ENCODE peak calls at places on chromosome 11, in nine cellular contexts. One of them, this sample, is unnamed.

GRCh38 chr11:9210922-9211320 is 54.2 kb downstream of the DENND5A start:
- DNase-seq in brain microvascular endothelial cell: no peak
- DNase-seq in cardiac muscle cell: no peak
- DNase-seq in epithelial cell of esophagus: peak; percentile 73
- DNase-seq in lung: no peak
- DNase-seq in sigmoid colon: no peak
- DNase-seq in AG09309: no peak
- DNase-seq in PC-3: peak; percentile 6
- DNase-seq in right lobe of liver: no peak
- DNase-seq in this sample: no peak

GRCh38 chr11:101321222-101321621 is 191.6 kb upstream of the PGR start:
- DNase-seq in brain microvascular endothelial cell: no peak
- DNase-seq in right lobe of liver: no peak
- DNase-seq in AG09309: no peak
- DNase-seq in lung: peak; percentile 77
- DNase-seq in PC-3: peak; percentile 16
- DNase-seq in cardiac muscle cell: no peak
- DNase-seq in epithelial cell of esophagus: peak; percentile 11
- DNase-seq in sigmoid colon: no peak
- DNase-seq in this sample: no peak

GRCh38 chr11:27041141-27041869 is 690 bp downstream of the BBOX1 start:
- DNase-seq in AG09309: no peak
- DNase-seq in brain microvascular endothelial cell: no peak
- DNase-seq in cardiac muscle cell: no peak
- DNase-seq in epithelial cell of esophagus: peak; percentile 59
- DNase-seq in lung: no peak
- DNase-seq in PC-3: no peak
- DNase-seq in sigmoid colon: no peak
- DNase-seq in right lobe of liver: no peak
- DNase-seq in this sample: no peak

GRCh38 chr11:91947215-91947614 is 277.4 kb upstream of the FAT3 start:
- DNase-seq in sigmoid colon: peak; percentile 62
- DNase-seq in PC-3: peak; percentile 64
- DNase-seq in cardiac muscle cell: no peak
- DNase-seq in epithelial cell of esophagus: peak; percentile 2
- DNase-seq in right lobe of liver: no peak
- DNase-seq in lung: no peak
- DNase-seq in AG09309: no peak
- DNase-seq in brain microvascular endothelial cell: peak; percentile 3
- DNase-seq in this sample: peak; percentile 1

GRCh38 chr11:23903044-23903704 is 593.7 kb upstream of the LUZP2 start:
- DNase-seq in PC-3: peak; percentile 84
- DNase-seq in AG09309: peak; percentile 21
- DNase-seq in sigmoid colon: no peak
- DNase-seq in lung: no peak
- DNase-seq in cardiac muscle cell: no peak
- DNase-seq in right lobe of liver: no peak
- DNase-seq in epithelial cell of esophagus: peak; percentile 59
- DNase-seq in brain microvascular endothelial cell: peak; percentile 95
- DNase-seq in this sample: peak; percentile 84

GRCh38 chr11:86695391-86695790 is 23.0 kb upstream of the ME3 start:
- DNase-seq in right lobe of liver: no peak
- DNase-seq in epithelial cell of esophagus: no peak
- DNase-seq in lung: no peak
- DNase-seq in PC-3: peak; percentile 20
- DNase-seq in cardiac muscle cell: no peak
- DNase-seq in brain microvascular endothelial cell: no peak
- DNase-seq in AG09309: no peak
- DNase-seq in sigmoid colon: no peak
- DNase-seq in this sample: no peak

GRCh38 chr11:116257871-116258270 is 514.9 kb downstream of the BUD13 start:
- DNase-seq in epithelial cell of esophagus: no peak
- DNase-seq in AG09309: no peak
- DNase-seq in right lobe of liver: no peak
- DNase-seq in lung: no peak
- DNase-seq in sigmoid colon: no peak
- DNase-seq in brain microvascular endothelial cell: no peak
- DNase-seq in PC-3: no peak
- DNase-seq in cardiac muscle cell: no peak
- DNase-seq in this sample: no peak

GRCh38 chr11:115924744-115925567 is 420.7 kb upstream of the CADM1 start:
- DNase-seq in epithelial cell of esophagus: no peak
- DNase-seq in cardiac muscle cell: no peak
- DNase-seq in right lobe of liver: no peak
- DNase-seq in AG09309: no peak
- DNase-seq in brain microvascular endothelial cell: no peak
- DNase-seq in sigmoid colon: no peak
- DNase-seq in lung: no peak
- DNase-seq in PC-3: no peak
- DNase-seq in this sample: no peak

GRCh38 chr11:84817998-84818397 is 809.1 kb downstream of the DLG2 start:
- DNase-seq in right lobe of liver: no peak
- DNase-seq in cardiac muscle cell: no peak
- DNase-seq in brain microvascular endothelial cell: peak; percentile 54
- DNase-seq in PC-3: peak; percentile 97
- DNase-seq in AG09309: peak; percentile 21
- DNase-seq in sigmoid colon: no peak
- DNase-seq in epithelial cell of esophagus: peak; percentile 92
- DNase-seq in lung: no peak
- DNase-seq in this sample: no peak

GRCh38 chr11:110160016-110160415 is 66.8 kb downstream of the ZC3H12C start:
- DNase-seq in cardiac muscle cell: no peak
- DNase-seq in AG09309: no peak
- DNase-seq in PC-3: peak; percentile 37
- DNase-seq in lung: no peak
- DNase-seq in right lobe of liver: no peak
- DNase-seq in brain microvascular endothelial cell: peak; percentile 44
- DNase-seq in epithelial cell of esophagus: no peak
- DNase-seq in sigmoid colon: no peak
- DNase-seq in this sample: no peak

GRCh38 chr11:20618083-20618482 is 18.7 kb downstream of the SLC6A5 start:
- DNase-seq in cardiac muscle cell: no peak
- DNase-seq in epithelial cell of esophagus: no peak
- DNase-seq in lung: no peak
- DNase-seq in AG09309: no peak
- DNase-seq in sigmoid colon: no peak
- DNase-seq in right lobe of liver: peak; percentile 57
- DNase-seq in PC-3: no peak
- DNase-seq in brain microvascular endothelial cell: no peak
- DNase-seq in this sample: no peak

GRCh38 chr11:9716275-9717039 is 52.6 kb downstream of the SWAP70 start:
- DNase-seq in brain microvascular endothelial cell: peak; percentile 68
- DNase-seq in epithelial cell of esophagus: peak; percentile 66
- DNase-seq in PC-3: peak; percentile 63
- DNase-seq in right lobe of liver: no peak
- DNase-seq in cardiac muscle cell: no peak
- DNase-seq in AG09309: no peak
- DNase-seq in lung: no peak
- DNase-seq in sigmoid colon: no peak
- DNase-seq in this sample: peak; percentile 14

DNA sequence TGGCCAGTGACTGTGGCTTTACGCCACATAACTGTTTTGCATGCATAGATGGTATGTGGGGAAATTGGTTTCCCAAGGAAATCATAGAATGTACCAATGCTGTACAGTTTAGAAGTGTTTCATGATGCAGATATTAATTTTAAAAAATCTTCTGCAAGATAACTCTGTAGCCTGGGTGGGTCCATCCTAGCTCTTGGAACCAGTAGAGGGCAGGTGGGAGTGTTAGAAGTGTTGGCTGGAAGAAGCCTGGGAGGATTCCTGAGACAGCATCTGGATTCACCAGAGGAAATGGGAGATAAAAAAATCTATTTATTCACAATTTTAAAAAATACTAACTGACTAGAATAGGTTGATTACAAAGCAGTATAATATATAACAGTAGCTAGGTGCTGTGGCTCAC is 139.9 kb upstream of the GRIA4 start:
- DNase-seq in sigmoid colon: no peak
- DNase-seq in right lobe of liver: no peak
- DNase-seq in brain microvascular endothelial cell: no peak
- DNase-seq in cardiac muscle cell: no peak
- DNase-seq in epithelial cell of esophagus: no peak
- DNase-seq in lung: no peak
- DNase-seq in AG09309: no peak
- DNase-seq in PC-3: peak; percentile 23
- DNase-seq in this sample: no peak
- TF ChIP-seq CTCF in sigmoid colon: no peak
- TF ChIP-seq CTCF in right lobe of liver: no peak
- TF ChIP-seq CTCF in brain microvascular endothelial cell: no peak
- TF ChIP-seq CTCF in cardiac muscle cell: no peak
- TF ChIP-seq CTCF in epithelial cell of esophagus: no peak
- TF ChIP-seq CTCF in lung: no peak
- TF ChIP-seq CTCF in AG09309: no peak
- TF ChIP-seq CTCF in PC-3: peak; percentile 30
- TF ChIP-seq CTCF in this sample: no peak

DNA sequence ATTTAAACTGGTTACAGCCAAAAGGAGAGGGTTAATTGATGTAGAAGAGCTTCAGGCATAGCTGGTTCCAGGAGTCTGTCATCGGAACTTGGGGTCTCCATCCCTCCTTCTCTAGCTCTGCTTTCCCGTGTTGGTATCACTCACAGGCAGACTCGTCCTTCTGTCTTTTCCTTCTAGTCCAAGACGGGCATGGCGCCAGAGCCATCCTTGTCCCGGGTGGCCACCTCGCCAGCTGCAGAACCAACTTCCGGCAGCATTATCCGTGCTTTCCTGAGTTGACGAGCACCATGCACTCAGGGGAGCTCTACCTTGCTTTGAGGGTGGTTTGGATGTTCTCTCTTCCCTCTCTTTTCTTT is 14.7 kb downstream of the LINC01488 start:
- DNase-seq in lung: no peak
- DNase-seq in cardiac muscle cell: no peak
- DNase-seq in PC-3: no peak
- DNase-seq in AG09309: no peak
- DNase-seq in epithelial cell of esophagus: no peak
- DNase-seq in brain microvascular endothelial cell: no peak
- DNase-seq in sigmoid colon: no peak
- DNase-seq in right lobe of liver: no peak
- DNase-seq in this sample: no peak
- H3K4me3 ChIP-seq in lung: no peak overlapping the region
- H3K4me3 ChIP-seq in cardiac muscle cell: no peak overlapping the region
- H3K4me3 ChIP-seq in PC-3: no peak overlapping the region
- H3K4me3 ChIP-seq in AG09309: no peak overlapping the region
- H3K4me3 ChIP-seq in epithelial cell of esophagus: no peak overlapping the region
- H3K4me3 ChIP-seq in brain microvascular endothelial cell: no peak overlapping the region
- H3K4me3 ChIP-seq in sigmoid colon: no peak overlapping the region
- H3K4me3 ChIP-seq in right lobe of liver: no peak overlapping the region
- H3K4me3 ChIP-seq in this sample: no peak overlapping the region

DNA sequence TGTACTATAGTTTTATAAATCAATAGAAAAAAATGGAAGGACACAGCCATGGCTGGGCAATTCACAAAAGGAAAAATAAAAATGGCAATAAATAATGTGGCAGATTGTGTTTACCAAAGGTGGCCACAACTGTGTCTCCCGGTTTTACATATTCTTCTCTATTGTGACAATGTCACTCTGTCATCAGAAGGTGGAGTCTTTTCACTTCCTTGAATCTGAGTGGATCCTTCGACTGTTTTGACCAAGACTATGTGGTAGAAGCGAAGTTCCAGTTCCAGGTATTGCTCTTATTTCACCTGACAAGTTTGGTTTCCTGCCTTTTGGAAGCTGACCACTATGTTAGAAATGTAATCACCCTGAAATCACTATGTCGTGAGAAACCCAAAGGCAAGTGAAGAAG is 31.0 kb upstream of the HSD17B12 start:
- DNase-seq in right lobe of liver: no peak
- DNase-seq in PC-3: no peak
- DNase-seq in lung: no peak
- DNase-seq in cardiac muscle cell: no peak
- DNase-seq in epithelial cell of esophagus: no peak
- DNase-seq in brain microvascular endothelial cell: no peak
- DNase-seq in sigmoid colon: no peak
- DNase-seq in AG09309: no peak
- DNase-seq in this sample: no peak
- TF ChIP-seq CTCF in right lobe of liver: no peak
- TF ChIP-seq CTCF in PC-3: no peak
- TF ChIP-seq CTCF in lung: no peak
- TF ChIP-seq CTCF in cardiac muscle cell: no peak
- TF ChIP-seq CTCF in epithelial cell of esophagus: no peak
- TF ChIP-seq CTCF in brain microvascular endothelial cell: no peak
- TF ChIP-seq CTCF in sigmoid colon: no peak
- TF ChIP-seq CTCF in AG09309: no peak
- TF ChIP-seq CTCF in this sample: no peak

GRCh38 chr11:289145-289705 is 299 bp downstream of the PGGHG start:
- DNase-seq in brain microvascular endothelial cell: no peak
- DNase-seq in PC-3: no peak
- DNase-seq in epithelial cell of esophagus: no peak
- DNase-seq in lung: no peak
- DNase-seq in cardiac muscle cell: no peak
- DNase-seq in right lobe of liver: no peak
- DNase-seq in sigmoid colon: peak; percentile 67
- DNase-seq in AG09309: no peak
- DNase-seq in this sample: no peak
- H3K4me3 ChIP-seq in brain microvascular endothelial cell: peak overlapping the region; percentile 50
- H3K4me3 ChIP-seq in PC-3: no peak overlapping the region
- H3K4me3 ChIP-seq in epithelial cell of esophagus: peak overlapping the region; percentile 16
- H3K4me3 ChIP-seq in lung: peak overlapping the region; percentile 47
- H3K4me3 ChIP-seq in cardiac muscle cell: peak overlapping the region; percentile 72
- H3K4me3 ChIP-seq in right lobe of liver: peak overlapping the region; percentile 30
- H3K4me3 ChIP-seq in sigmoid colon: peak overlapping the region; percentile 74
- H3K4me3 ChIP-seq in AG09309: peak overlapping the region; percentile 54
- H3K4me3 ChIP-seq in this sample: peak overlapping the region; percentile 61

DNA sequence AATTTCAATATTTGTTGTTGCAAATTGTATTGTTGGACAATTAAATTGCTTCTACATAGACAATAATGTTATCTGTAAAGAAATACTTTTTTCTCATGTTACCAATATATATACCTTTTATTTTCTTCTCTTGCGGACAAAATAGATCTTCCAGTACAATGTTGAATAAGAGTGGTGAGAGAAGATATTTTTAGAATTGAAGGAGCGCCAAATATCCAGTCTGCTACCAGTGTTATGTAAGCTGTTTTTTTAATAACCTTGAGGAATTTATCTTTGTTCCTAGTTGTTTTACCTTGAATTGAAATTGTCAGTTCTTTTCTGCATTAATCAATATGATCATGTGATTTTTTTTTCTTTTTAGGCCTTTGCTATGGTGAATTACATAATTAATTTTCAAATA is 1702.5 kb upstream of the RAG2 start:
- DNase-seq in sigmoid colon: no peak
- DNase-seq in brain microvascular endothelial cell: no peak
- DNase-seq in PC-3: no peak
- DNase-seq in cardiac muscle cell: no peak
- DNase-seq in AG09309: no peak
- DNase-seq in right lobe of liver: no peak
- DNase-seq in epithelial cell of esophagus: no peak
- DNase-seq in lung: no peak
- DNase-seq in this sample: no peak
- TF ChIP-seq CTCF in sigmoid colon: no peak
- TF ChIP-seq CTCF in brain microvascular endothelial cell: no peak
- TF ChIP-seq CTCF in PC-3: no peak
- TF ChIP-seq CTCF in cardiac muscle cell: no peak
- TF ChIP-seq CTCF in AG09309: no peak
- TF ChIP-seq CTCF in right lobe of liver: no peak
- TF ChIP-seq CTCF in epithelial cell of esophagus: no peak
- TF ChIP-seq CTCF in lung: no peak
- TF ChIP-seq CTCF in this sample: no peak

This sample was measured in AG04449.